ENCODE peak calls at places on chromosomes 3 and 15, in nine cellular contexts. K is nephron progenitor cell; B is GM12864; N is activated CD8-positive, alpha-beta T cell treated with anti-CD3 and anti-CD28 coated beads for 36 hours; W is activated B cell treated with CpG ODN at 0.5 μM for 24 hours; V is ovary; D is foreskin fibroblast; O is upper lobe of right lung; F is endothelial cell. I is an unnamed sample.

GRCh38 chr3:49217688-49218470 is 46.5 kb downstream of the KLHDC8B start:
- DNase-seq in K (no peak), B (no peak), N (no peak), W (no peak), V (peak; percentile 72), D (no peak), O (no peak), F (no peak), I (no peak)

GRCh38 chr3:194871143-194871863 is 185.6 kb downstream of the FAM43A start:
- DNase-seq in K (peak; percentile 30), B (no peak), N (no peak), W (peak; percentile 33), V (peak; percentile 60), D (peak; percentile 89), O (peak; percentile 73), F (peak; percentile 16), I (peak; percentile 34)

GRCh38 chr15:89888214-89888804 is 5.5 kb downstream of the AP3S2 start:
- DNase-seq in K (no peak), B (no peak), N (no peak), W (no peak), V (no peak), D (peak; percentile 87), O (no peak), F (no peak), I (no peak)

GRCh38 chr15:31080618-31081017 is 20.9 kb downstream of the TRPM1 start:
- DNase-seq in K (peak; percentile 84), B (no peak), N (peak; percentile 45), W (peak; percentile 42), V (peak; percentile 68), D (no peak), O (peak; percentile 85), F (peak; percentile 66), I (peak; percentile 55)

GRCh38 chr3:89699229-89699628 is 591.8 kb downstream of the EPHA3 start:
- DNase-seq in K (no peak), B (no peak), N (no peak), W (no peak), V (no peak), D (no peak), O (no peak), F (no peak), I (no peak)

GRCh38 chr3:94004301-94004910 is 24.0 kb downstream of the STX19 start:
- DNase-seq in K (no peak), B (peak; percentile 42), N (no peak), W (no peak), V (no peak), D (peak; percentile 41), O (no peak), F (no peak), I (peak; percentile 46)

GRCh38 chr3:69649120-69649519 is 90.1 kb upstream of the MITF start:
- DNase-seq in K (no peak), B (no peak), N (no peak), W (no peak), V (no peak), D (peak; percentile 29), O (no peak), F (no peak), I (no peak)

GRCh38 chr15:52653451-52653964 is 25.7 kb downstream of the ATOSA start:
- DNase-seq in K (no peak), B (no peak), N (no peak), W (no peak), V (no peak), D (peak; percentile 30), O (no peak), F (no peak), I (no peak)

GRCh38 chr3:119173325-119173724 is at the start of gene UPK1B:
- DNase-seq in K (peak; percentile 42), B (no peak), N (no peak), W (no peak), V (no peak), D (no peak), O (no peak), F (peak; percentile 12), I (no peak)

GRCh38 chr15:44394562-44394961 is 32.9 kb upstream of the CTDSPL2 start:
- DNase-seq in K (no peak), B (no peak), N (no peak), W (no peak), V (no peak), D (no peak), O (no peak), F (no peak), I (no peak)

GRCh38 chr3:55329849-55330248 is 157.3 kb downstream of the WNT5A start:
- DNase-seq in K (no peak), B (no peak), N (no peak), W (no peak), V (no peak), D (peak; percentile 88), O (no peak), F (no peak), I (no peak)

GRCh38 chr3:189188466-189188865 is 16.7 kb downstream of the TPRG1 start:
- DNase-seq in K (no peak), B (no peak), N (no peak), W (no peak), V (no peak), D (no peak), O (no peak), F (no peak), I (no peak)

GRCh38 chr3:145981057-145981456 is 179.9 kb downstream of the PLOD2 start:
- DNase-seq in K (no peak), B (no peak), N (no peak), W (no peak), V (no peak), D (no peak), O (no peak), F (no peak), I (no peak)

GRCh38 chr15:94061041-94061440 is 170.3 kb upstream of the MCTP2 start:
- DNase-seq in K (no peak), B (no peak), N (no peak), W (no peak), V (no peak), D (no peak), O (no peak), F (no peak), I (no peak)

GRCh38 chr3:32569540-32570425 is 875 bp downstream of the DYNC1LI1 start:
- DNase-seq in K (peak; percentile 85), B (no peak), N (peak; percentile 48), W (peak; percentile 53), V (peak; percentile 71), D (peak; percentile 31), O (peak; percentile 89), F (peak; percentile 67), I (peak; percentile 50)

GRCh38 chr15:96285306-96285705 is 45.2 kb upstream of the NR2F2 start:
- DNase-seq in K (no peak), B (no peak), N (no peak), W (no peak), V (peak; percentile 61), D (peak; percentile 98), O (no peak), F (no peak), I (no peak)

GRCh38 chr3:178443634-178444033 is 92.6 kb upstream of the KCNMB2 start:
- DNase-seq in K (no peak), B (no peak), N (no peak), W (no peak), V (no peak), D (no peak), O (no peak), F (no peak), I (no peak)

GRCh38 chr15:83475551-83475950 is 28.4 kb downstream of the SH3GL3 start:
- DNase-seq in K (no peak), B (no peak), N (no peak), W (no peak), V (no peak), D (peak; percentile 1), O (no peak), F (no peak), I (no peak)

GRCh38 chr3:129352045-129352444 is 73.4 kb downstream of the HMCES start:
- DNase-seq in K (no peak), B (no peak), N (peak; percentile 27), W (no peak), V (no peak), D (no peak), O (no peak), F (no peak), I (no peak)
- TF ChIP-seq CTCF in K (peak; percentile 16), B (peak; percentile 67), N (peak; percentile 47), W (no peak), V (no peak), D (peak; percentile 4), O (no peak), F (peak; percentile 54), I (no peak)

GRCh38 chr3:196837819-196838420 is 29.8 kb upstream of the SENP5 start:
- DNase-seq in K (peak; percentile 50), B (peak; percentile 49), N (peak; percentile 88), W (peak; percentile 36), V (peak; percentile 27), D (peak; percentile 32), O (peak; percentile 69), F (peak; percentile 68), I (peak; percentile 83)
- TF ChIP-seq CTCF in K (peak; percentile 60), B (peak; percentile 97), N (peak; percentile 88), W (no peak), V (no peak), D (peak; percentile 78), O (peak; percentile 89), F (peak; percentile 58), I (peak; percentile 88)

GRCh38 chr3:99928758-99929408 is 111.2 kb downstream of the CMSS1 start:
- DNase-seq in K (no peak), B (no peak), N (no peak), W (no peak), V (no peak), D (no peak), O (no peak), F (no peak), I (no peak)
- TF ChIP-seq CTCF in K (no peak), B (no peak), N (no peak), W (no peak), V (no peak), D (no peak), O (no peak), F (no peak), I (no peak)

GRCh38 chr3:16249336-16249735 is 15.4 kb downstream of the DPH3 start:
- DNase-seq in K (peak; percentile 47), B (no peak), N (peak; percentile 56), W (no peak), V (no peak), D (peak; percentile 29), O (no peak), F (peak; percentile 58), I (no peak)
- TF ChIP-seq CTCF in K (peak; percentile 54), B (peak; percentile 59), N (peak; percentile 67), W (no peak), V (no peak), D (peak; percentile 50), O (peak; percentile 32), F (peak; percentile 61), I (peak; percentile 46)

GRCh38 chr15:66387176-66388056 is 704 bp downstream of the MAP2K1 start:
- DNase-seq in K (peak; percentile 61), B (no peak), N (peak; percentile 90), W (peak; percentile 61), V (peak; percentile 73), D (peak; percentile 82), O (peak; percentile 82), F (peak; percentile 44), I (peak; percentile 53)
- TF ChIP-seq CTCF in K (peak; percentile 19), B (peak; percentile 56), N (no peak), W (no peak), V (no peak), D (peak; percentile 27), O (peak; percentile 43), F (peak; percentile 40), I (peak; percentile 49)

DNA sequence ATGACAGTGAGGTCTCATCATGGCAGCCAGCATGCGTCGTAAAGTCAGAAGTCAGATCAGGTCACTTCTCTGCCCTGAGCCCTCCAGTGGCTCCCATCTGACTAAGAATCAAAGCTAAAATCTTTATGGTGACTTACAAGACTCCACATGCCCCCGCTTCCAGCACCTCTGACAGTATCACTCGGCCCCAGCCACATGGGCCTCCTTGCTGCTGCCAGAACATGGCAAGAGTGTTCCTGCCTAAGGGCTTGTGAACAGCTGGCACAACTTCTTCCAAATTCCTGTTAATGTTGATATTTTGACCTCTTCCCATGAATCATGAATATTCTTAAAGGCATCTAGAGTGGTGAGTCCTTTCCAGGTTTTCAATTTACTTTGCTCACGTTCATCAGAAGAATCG is 20.5 kb downstream of the POLR2M start:
- DNase-seq in K (no peak), B (no peak), N (no peak), W (no peak), V (no peak), D (peak; percentile 65), O (no peak), F (no peak), I (no peak)
- TF ChIP-seq CTCF in K (no peak), B (no peak), N (no peak), W (no peak), V (no peak), D (no peak), O (no peak), F (no peak), I (no peak)